ENCODE peak calls at places on chromosome 18, in six cellular contexts. One of them, this sample, is unnamed.

GRCh38 chr18:45227004-45227403 is 388.3 kb upstream of the SLC14A2 start:
- DNase-seq in HEK293T: no peak
- DNase-seq in suprapubic skin: no peak
- DNase-seq in cardiac fibroblast: peak; percentile 19
- DNase-seq in kidney: no peak
- DNase-seq in activated gamma-delta T cell treated with Interleukin-2 at 50 U/mL for 16 hours: no peak
- DNase-seq in this sample: no peak

GRCh38 chr18:62881509-62882016 is 166.2 kb downstream of the PHLPP1 start:
- DNase-seq in HEK293T: no peak
- DNase-seq in suprapubic skin: no peak
- DNase-seq in cardiac fibroblast: peak; percentile 94
- DNase-seq in kidney: no peak
- DNase-seq in activated gamma-delta T cell treated with Interleukin-2 at 50 U/mL for 16 hours: no peak
- DNase-seq in this sample: no peak

GRCh38 chr18:58473071-58473470 is 155.8 kb downstream of the ALPK2 start:
- DNase-seq in HEK293T: no peak
- DNase-seq in suprapubic skin: no peak
- DNase-seq in cardiac fibroblast: peak; percentile 44
- DNase-seq in kidney: no peak
- DNase-seq in activated gamma-delta T cell treated with Interleukin-2 at 50 U/mL for 16 hours: no peak
- DNase-seq in this sample: no peak

GRCh38 chr18:77711096-77711495 is 461.4 kb downstream of the GALR1 start:
- DNase-seq in HEK293T: no peak
- DNase-seq in suprapubic skin: no peak
- DNase-seq in cardiac fibroblast: no peak
- DNase-seq in kidney: no peak
- DNase-seq in activated gamma-delta T cell treated with Interleukin-2 at 50 U/mL for 16 hours: no peak
- DNase-seq in this sample: no peak

GRCh38 chr18:63882333-63883141 is 5.0 kb upstream of the SERPINB2 start:
- DNase-seq in HEK293T: no peak
- DNase-seq in suprapubic skin: no peak
- DNase-seq in cardiac fibroblast: peak; percentile 80
- DNase-seq in kidney: no peak
- DNase-seq in activated gamma-delta T cell treated with Interleukin-2 at 50 U/mL for 16 hours: no peak
- DNase-seq in this sample: no peak

GRCh38 chr18:70028084-70028483 is 80.4 kb upstream of the CD226 start:
- DNase-seq in HEK293T: no peak
- DNase-seq in suprapubic skin: no peak
- DNase-seq in cardiac fibroblast: no peak
- DNase-seq in kidney: no peak
- DNase-seq in activated gamma-delta T cell treated with Interleukin-2 at 50 U/mL for 16 hours: no peak
- DNase-seq in this sample: no peak

GRCh38 chr18:49021433-49022129 is 70.8 kb upstream of the SMAD7 start:
- DNase-seq in HEK293T: peak; percentile 49
- DNase-seq in suprapubic skin: peak; percentile 85
- DNase-seq in cardiac fibroblast: peak; percentile 51
- DNase-seq in kidney: peak; percentile 94
- DNase-seq in activated gamma-delta T cell treated with Interleukin-2 at 50 U/mL for 16 hours: peak; percentile 32
- DNase-seq in this sample: peak; percentile 90

GRCh38 chr18:9535430-9535972 is 60.2 kb downstream of the RALBP1 start:
- DNase-seq in HEK293T: no peak
- DNase-seq in suprapubic skin: no peak
- DNase-seq in cardiac fibroblast: peak; percentile 83
- DNase-seq in kidney: peak; percentile 10
- DNase-seq in activated gamma-delta T cell treated with Interleukin-2 at 50 U/mL for 16 hours: no peak
- DNase-seq in this sample: no peak

GRCh38 chr18:32349728-32350395 is 120.8 kb downstream of the GAREM1 start:
- DNase-seq in HEK293T: peak; percentile 76
- DNase-seq in suprapubic skin: no peak
- DNase-seq in cardiac fibroblast: peak; percentile 98
- DNase-seq in kidney: no peak
- DNase-seq in activated gamma-delta T cell treated with Interleukin-2 at 50 U/mL for 16 hours: no peak
- DNase-seq in this sample: no peak

GRCh38 chr18:46821856-46822711 is 65.2 kb upstream of the ST8SIA5 start:
- DNase-seq in HEK293T: no peak
- DNase-seq in suprapubic skin: no peak
- DNase-seq in cardiac fibroblast: no peak
- DNase-seq in kidney: no peak
- DNase-seq in activated gamma-delta T cell treated with Interleukin-2 at 50 U/mL for 16 hours: no peak
- DNase-seq in this sample: no peak